ENCODE peak calls at places on chromosomes 5 and 9, in ten cellular contexts. C is mesendoderm; G is putamen; K is T follicular helper cell; E is NCI-H748 treated with DMSO at 0.1 percent for 48 hours; F is OCI-M1; V is bronchial epithelial cell; Y is T-helper 9 cell; U is ecto neural progenitor cell; X is activated CD4-positive, CD25-positive, alpha-beta regulatory T cell. N is an unnamed sample.

GRCh38 chr5:100406640-100407039 is 128.5 kb upstream of the FAM174A start:
- DNase-seq in G (peak), U (no peak), K (no peak), V (no peak), E (no peak), X (no peak), F (no peak), C (no peak), Y (no peak), N (no peak)

GRCh38 chr5:179176571-179177230 is 116.5 kb downstream of the ZNF354C start:
- DNase-seq in K (no peak), E (no peak), X (no peak), Y (no peak), F (no peak), G (peak), C (no peak), V (no peak), U (no peak), N (no peak)

GRCh38 chr5:139138790-139139189 is 59.4 kb downstream of the SIL1 start:
- DNase-seq in U (no peak), F (no peak), K (no peak), C (peak), E (no peak), X (no peak), G (peak), V (peak), Y (no peak), N (no peak)

GRCh38 chr5:138903113-138903789 is 28.1 kb upstream of the LRRTM2 start:
- DNase-seq in X (no peak), K (no peak), V (peak), E (peak), Y (no peak), G (no peak), C (no peak), F (no peak), U (no peak), N (no peak)

GRCh38 chr5:124706729-124707361 is 39.6 kb downstream of the ZNF608 start:
- DNase-seq in F (no peak), U (no peak), G (no peak), K (no peak), E (peak), V (no peak), Y (no peak), X (no peak), C (peak), N (no peak)

GRCh38 chr5:14417232-14417730 is 164.3 kb upstream of the OTULINL start:
- DNase-seq in V (no peak), Y (no peak), X (no peak), U (no peak), F (no peak), G (no peak), K (no peak), C (peak), E (no peak), N (no peak)

GRCh38 chr9:116320180-116320799 is 166.7 kb downstream of the PAPPA start:
- DNase-seq in X (no peak), G (no peak), K (no peak), C (peak), Y (no peak), U (no peak), V (no peak), F (peak), E (no peak), N (no peak)

GRCh38 chr5:33558489-33558888 is 117.7 kb downstream of the TARS1 start:
- DNase-seq in G (no peak), X (no peak), K (no peak), Y (no peak), E (no peak), F (no peak), C (no peak), V (no peak), U (no peak), N (no peak)

GRCh38 chr9:15295761-15296405 is 11.1 kb downstream of the TTC39B start:
- DNase-seq in F (peak), C (no peak), X (no peak), K (no peak), G (no peak), Y (no peak), U (no peak), E (no peak), V (peak), N (no peak)

GRCh38 chr5:64971538-64971937 is 202.8 kb downstream of the CWC27 start:
- DNase-seq in X (no peak), V (no peak), F (peak), Y (no peak), G (no peak), E (no peak), C (no peak), K (no peak), U (no peak), N (no peak)

N was measured in activated gamma-delta T cell.